ENCODE peak calls at places on chromosomes 11 and 22, in seven cellular contexts. Q is body of pancreas, E is stomach, Z is esophagus squamous epithelium, H is IMR-90, Y is HCT116, A is lower leg skin. S is an unnamed sample.

GRCh38 chr11:118051136-118051610 is 25.7 kb upstream of the TMPRSS4 start:
- DNase-seq in Q (no peak), E (no peak), Z (no peak), H (no peak), Y (no peak), A (peak), S (no peak)

GRCh38 chr11:108636222-108636621 is 28.6 kb upstream of the DDX10 start:
- DNase-seq in Q (no peak), E (no peak), Z (no peak), H (no peak), Y (no peak), A (no peak), S (no peak)

GRCh38 chr22:23305321-23305910 is 125.1 kb downstream of the BCR start:
- DNase-seq in Q (no peak), E (no peak), Z (no peak), H (peak), Y (no peak), A (peak), S (no peak)

GRCh38 chr11:73808052-73808451 is 20.4 kb downstream of the MRPL48 start:
- DNase-seq in Q (no peak), E (no peak), Z (no peak), H (no peak), Y (no peak), A (no peak), S (no peak)

GRCh38 chr11:70725786-70726185 is 327.5 kb downstream of the CTTN start:
- DNase-seq in Q (no peak), E (no peak), Z (no peak), H (no peak), Y (no peak), A (no peak), S (no peak)

GRCh38 chr22:40673017-40673416 is 6.3 kb upstream of the MCHR1 start:
- DNase-seq in Q (no peak), E (no peak), Z (no peak), H (no peak), Y (no peak), A (no peak), S (no peak)

GRCh38 chr11:3835100-3835485 is 5.7 kb downstream of the RHOG start:
- DNase-seq in Q (no peak), E (no peak), Z (no peak), H (peak), Y (no peak), A (no peak), S (no peak)

GRCh38 chr11:73267921-73268540 is 4.1 kb upstream of the P2RY6 start:
- DNase-seq in Q (no peak), E (peak), Z (no peak), H (no peak), Y (no peak), A (peak), S (peak)

GRCh38 chr11:22371188-22371587 is 33.0 kb downstream of the SLC17A6 start:
- DNase-seq in Q (no peak), E (no peak), Z (no peak), H (no peak), Y (no peak), A (no peak), S (no peak)

GRCh38 chr11:114987171-114987760 is 308.9 kb downstream of the NXPE2 start:
- DNase-seq in Q (no peak), E (no peak), Z (no peak), H (no peak), Y (no peak), A (no peak), S (no peak)

GRCh38 chr22:17949926-17950473 is 74.4 kb downstream of the MICAL3 start:
- DNase-seq in Q (no peak), E (no peak), Z (no peak), H (no peak), Y (no peak), A (no peak), S (no peak)

GRCh38 chr11:134254433-134254832 is 1.1 kb downstream of the ACAD8 start:
- DNase-seq in Q (no peak), E (no peak), Z (no peak), H (no peak), Y (no peak), A (no peak), S (no peak)

GRCh38 chr22:20423636-20424511 is 13.8 kb downstream of the SCARF2 start:
- DNase-seq in Q (no peak), E (no peak), Z (no peak), H (no peak), Y (no peak), A (no peak), S (no peak)

GRCh38 chr11:1667906-1668305 is 29.1 kb upstream of the KRTAP5-6 start:
- DNase-seq in Q (no peak), E (no peak), Z (no peak), H (no peak), Y (no peak), A (peak), S (no peak)
- TF ChIP-seq CTCF in Q (no peak), E (no peak), Z (no peak), H (no peak), Y (no peak), A (no peak), S (no peak)

GRCh38 chr11:63666874-63667273 is 4.3 kb downstream of the ATL3 start:
- DNase-seq in Q (no peak), E (no peak), Z (no peak), H (peak), Y (no peak), A (peak), S (no peak)

GRCh38 chr11:63663809-63664208 is 7.4 kb downstream of the ATL3 start:
- DNase-seq in Q (no peak), E (no peak), Z (no peak), H (peak), Y (no peak), A (no peak), S (no peak)

DNA sequence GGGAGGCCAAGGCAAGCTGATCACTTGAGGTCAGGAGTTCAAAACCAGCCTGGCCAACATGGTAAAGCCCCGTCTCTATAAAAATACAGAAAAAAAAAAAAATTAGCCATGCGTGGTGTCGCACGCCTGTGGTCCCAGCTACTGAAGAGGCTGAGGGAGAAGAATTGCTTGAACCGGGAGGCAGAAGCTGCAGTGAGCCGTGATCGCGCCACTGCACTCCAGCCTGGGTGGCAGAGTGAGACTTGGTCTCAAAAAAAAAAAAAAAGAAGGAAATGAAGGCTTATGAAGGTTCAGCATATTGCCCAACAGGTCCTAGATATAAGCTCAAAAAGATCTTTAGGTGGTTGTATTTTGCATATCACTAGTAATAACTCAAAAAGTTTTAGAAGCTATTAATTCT is 10.2 kb downstream of the ATL3 start:
- DNase-seq in Q (no peak), E (no peak), Z (no peak), H (no peak), Y (no peak), A (no peak), S (no peak)
- TF ChIP-seq POLR2A in Q (no peak), E (no peak), Z (no peak), H (no peak), Y (no peak), A (no peak), S (no peak)

DNA sequence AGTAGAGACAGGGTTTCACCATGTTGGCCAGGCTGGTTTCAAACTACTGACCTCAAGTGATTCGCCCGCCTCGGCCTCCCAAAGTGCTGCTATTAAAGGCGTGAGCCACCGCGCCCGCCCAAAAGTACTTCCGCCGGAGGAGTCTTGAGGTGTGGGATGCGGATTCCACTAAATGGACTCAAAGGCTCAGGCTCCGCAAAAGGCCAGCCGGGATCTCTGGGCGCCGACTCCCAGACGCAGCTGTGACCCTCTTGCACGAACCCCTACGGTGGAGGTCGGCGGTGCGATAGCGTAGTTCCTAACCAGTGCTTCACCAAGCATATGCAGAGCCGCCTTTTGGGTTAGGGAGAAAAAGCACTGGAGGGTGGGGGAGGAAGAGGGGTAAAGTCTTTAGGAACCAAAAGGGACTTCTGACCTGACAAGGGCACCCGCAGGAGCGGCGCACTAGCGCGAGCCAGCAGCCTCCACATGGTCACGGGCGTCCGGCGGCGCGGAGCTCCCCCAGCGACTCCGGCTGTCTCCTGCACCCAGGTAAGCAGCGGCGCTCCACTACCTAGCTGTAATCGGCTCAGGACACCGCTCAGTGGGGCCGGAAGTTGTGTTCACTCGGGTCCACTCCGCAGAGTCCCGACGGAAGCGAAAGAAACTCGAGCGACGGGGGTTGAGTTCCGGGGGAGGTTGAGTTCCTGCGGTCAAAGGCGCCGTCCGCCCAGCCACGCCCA is at the start of gene MRPL16:
- DNase-seq in Q (peak), E (peak), Z (peak), H (peak), Y (peak), A (peak), S (peak)
- TF ChIP-seq CTCF in Q (peak), E (peak), Z (peak), H (no peak), Y (peak), A (no peak), S (no peak)

DNA sequence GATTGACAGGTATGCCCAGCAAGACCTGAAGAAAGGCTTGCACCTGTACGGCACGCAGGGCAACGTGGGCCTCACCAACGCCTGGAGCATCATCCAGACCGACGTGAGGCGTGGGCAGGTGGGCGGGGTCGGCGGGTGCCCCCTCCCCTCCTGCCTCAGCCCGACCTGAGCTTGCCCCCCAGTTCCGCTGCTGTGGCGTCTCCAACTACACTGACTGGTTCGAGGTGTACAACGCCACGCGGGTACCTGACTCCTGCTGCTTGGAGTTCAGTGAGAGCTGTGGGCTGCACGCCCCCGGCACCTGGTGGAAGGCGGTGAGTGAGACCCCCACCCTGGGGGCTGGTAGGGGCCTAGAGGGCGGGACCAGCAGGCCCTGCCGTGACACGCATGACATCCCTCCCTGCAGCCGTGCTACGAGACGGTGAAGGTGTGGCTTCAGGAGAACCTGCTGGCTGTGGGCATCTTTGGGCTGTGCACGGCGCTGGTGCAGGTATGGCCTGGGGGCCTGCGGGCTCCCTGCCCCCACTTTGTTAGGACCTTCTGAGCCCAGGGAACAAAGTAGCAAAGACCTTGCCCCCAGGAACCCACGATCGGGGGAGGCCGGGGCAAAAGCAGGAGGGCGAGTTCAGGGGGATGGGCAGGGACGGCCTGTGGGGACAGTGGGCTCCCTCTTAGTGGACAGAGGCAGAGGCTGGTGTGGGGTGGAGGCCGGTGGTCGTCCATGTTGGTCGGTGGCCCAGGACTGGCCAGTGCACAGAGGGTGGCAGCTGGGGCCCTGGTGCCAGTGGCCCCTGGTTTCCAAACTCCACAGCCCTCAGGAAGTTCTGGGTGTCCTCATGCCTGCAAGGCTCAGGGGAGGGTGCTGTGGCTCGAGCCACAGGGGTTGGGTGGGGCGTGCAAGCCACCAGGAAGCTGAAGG is 23.1 kb downstream of the TSPAN4 start:
- DNase-seq in Q (no peak), E (no peak), Z (no peak), H (no peak), Y (no peak), A (no peak), S (no peak)
- TF ChIP-seq POLR2A in Q (no peak), E (no peak), Z (no peak), H (no peak), Y (no peak), A (no peak), S (no peak)

GRCh38 chr22:50027639-50028537 is 15.3 kb upstream of the IL17REL start:
- DNase-seq in Q (no peak), E (peak), Z (no peak), H (peak), Y (no peak), A (peak), S (peak)
- TF ChIP-seq CTCF in Q (no peak), E (no peak), Z (no peak), H (no peak), Y (no peak), A (no peak), S (no peak)

DNA sequence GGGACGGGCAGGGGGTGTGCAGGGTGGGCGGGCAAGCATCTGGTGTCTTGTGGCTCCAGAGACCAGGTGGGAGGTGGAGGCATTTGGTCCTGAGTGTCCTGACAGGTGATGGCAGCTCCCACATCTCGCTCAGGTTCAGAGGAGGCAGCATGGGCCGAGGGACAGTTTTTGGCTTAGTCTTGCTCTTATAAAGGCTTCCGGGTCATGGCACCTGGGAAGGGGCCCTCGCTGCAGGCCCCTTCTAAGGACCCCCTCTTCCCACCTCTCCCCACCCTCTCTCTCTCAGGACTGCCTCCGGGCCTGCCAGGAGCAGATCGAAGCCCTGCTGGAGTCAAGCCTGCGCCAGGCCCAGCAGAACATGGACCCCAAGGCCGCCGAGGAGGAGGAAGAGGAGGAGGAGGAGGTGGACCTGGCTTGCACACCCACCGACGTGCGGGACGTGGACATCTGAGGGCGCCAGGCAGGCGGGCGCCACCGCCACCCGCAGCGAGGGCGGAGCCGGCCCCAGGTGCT is 9.9 kb downstream of the CCND1 start:
- DNase-seq in Q (no peak), E (no peak), Z (no peak), H (no peak), Y (no peak), A (peak), S (no peak)
- TF ChIP-seq POLR2A in Q (no peak), E (no peak), Z (no peak), H (no peak), Y (no peak), A (no peak), S (no peak)

DNA sequence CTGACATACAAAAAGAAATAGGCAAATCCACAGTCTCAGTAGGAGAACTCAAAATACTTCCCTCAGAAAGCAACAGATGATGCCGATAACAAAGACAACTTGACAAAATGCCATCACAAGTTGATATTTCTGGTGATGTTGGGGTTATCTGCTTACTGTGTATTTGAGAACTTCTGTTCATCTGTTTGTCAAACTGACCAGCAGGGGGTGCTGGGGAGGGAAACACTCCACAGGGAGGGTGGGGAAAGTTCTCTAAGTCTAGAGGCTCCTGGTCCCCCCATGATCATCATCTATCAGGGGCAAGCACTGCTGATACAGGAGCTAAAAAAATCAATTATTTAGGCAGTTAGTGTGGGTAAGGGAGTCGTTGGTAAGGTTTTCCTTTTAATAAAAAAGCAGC is 19.2 kb downstream of the GLYATL1 start:
- DNase-seq in Q (peak), E (peak), Z (no peak), H (no peak), Y (peak), A (no peak), S (peak)
- TF ChIP-seq CTCF in Q (peak), E (peak), Z (peak), H (peak), Y (peak), A (no peak), S (peak)

S was measured in heart left ventricle.